ENCODE peak calls at places on chromosomes 3 and 15, in nine cellular contexts. One of them, this sample, is unnamed. For H3K9me3, the result is how much of the 10 kb centered on the place peaks cover.

GRCh38 chr15:80619677-80620076 is 75.4 kb upstream of the ABHD17C start:
- DNase-seq in GM12878: no peak
- DNase-seq in HepG2: peak
- DNase-seq in Panc1: no peak
- DNase-seq in esophagus muscularis mucosa: peak
- DNase-seq in HCT116: no peak
- DNase-seq in sigmoid colon: no peak
- DNase-seq in stomach: no peak
- DNase-seq in suprapubic skin: no peak
- DNase-seq in this sample: no peak

GRCh38 chr15:89299896-89300295 is 34.7 kb downstream of the POLG start:
- DNase-seq in sigmoid colon: no peak
- DNase-seq in HCT116: peak
- DNase-seq in stomach: no peak
- DNase-seq in GM12878: no peak
- DNase-seq in Panc1: no peak
- DNase-seq in suprapubic skin: no peak
- DNase-seq in esophagus muscularis mucosa: no peak
- DNase-seq in HepG2: no peak
- DNase-seq in this sample: no peak

GRCh38 chr3:13891492-13892073 is 11.7 kb upstream of the WNT7A start:
- DNase-seq in GM12878: no peak
- DNase-seq in suprapubic skin: no peak
- DNase-seq in sigmoid colon: no peak
- DNase-seq in HepG2: no peak
- DNase-seq in stomach: no peak
- DNase-seq in esophagus muscularis mucosa: no peak
- DNase-seq in HCT116: no peak
- DNase-seq in Panc1: no peak
- DNase-seq in this sample: peak

GRCh38 chr15:83654379-83655236 is 685 bp downstream of the ADAMTSL3 start:
- DNase-seq in HCT116: no peak
- DNase-seq in sigmoid colon: peak
- DNase-seq in suprapubic skin: no peak
- DNase-seq in stomach: peak
- DNase-seq in GM12878: no peak
- DNase-seq in HepG2: no peak
- DNase-seq in esophagus muscularis mucosa: peak
- DNase-seq in Panc1: no peak
- DNase-seq in this sample: no peak

GRCh38 chr3:146421814-146422748 is 47.3 kb downstream of the PLSCR2 start:
- DNase-seq in HCT116: no peak
- DNase-seq in suprapubic skin: no peak
- DNase-seq in esophagus muscularis mucosa: no peak
- DNase-seq in sigmoid colon: no peak
- DNase-seq in GM12878: no peak
- DNase-seq in Panc1: peak
- DNase-seq in HepG2: no peak
- DNase-seq in stomach: no peak
- DNase-seq in this sample: no peak

GRCh38 chr3:48957006-48957705 is 32.9 kb upstream of the P4HTM start:
- DNase-seq in stomach: no peak
- DNase-seq in sigmoid colon: no peak
- DNase-seq in Panc1: no peak
- DNase-seq in HCT116: no peak
- DNase-seq in GM12878: no peak
- DNase-seq in esophagus muscularis mucosa: no peak
- DNase-seq in suprapubic skin: no peak
- DNase-seq in HepG2: no peak
- DNase-seq in this sample: no peak

GRCh38 chr3:105829879-105830622 is 38.8 kb downstream of the CBLB start:
- DNase-seq in suprapubic skin: no peak
- DNase-seq in sigmoid colon: no peak
- DNase-seq in Panc1: no peak
- DNase-seq in stomach: no peak
- DNase-seq in esophagus muscularis mucosa: no peak
- DNase-seq in HCT116: no peak
- DNase-seq in HepG2: no peak
- DNase-seq in GM12878: no peak
- DNase-seq in this sample: no peak

GRCh38 chr3:9146367-9147071 is 102.9 kb downstream of the SRGAP3 start:
- DNase-seq in suprapubic skin: no peak
- DNase-seq in esophagus muscularis mucosa: no peak
- DNase-seq in GM12878: no peak
- DNase-seq in HepG2: no peak
- DNase-seq in stomach: no peak
- DNase-seq in sigmoid colon: no peak
- DNase-seq in HCT116: no peak
- DNase-seq in Panc1: no peak
- DNase-seq in this sample: no peak

GRCh38 chr15:44537728-44538240 is 837 bp downstream of the EIF3J start:
- DNase-seq in stomach: no peak
- DNase-seq in HCT116: no peak
- DNase-seq in esophagus muscularis mucosa: no peak
- DNase-seq in HepG2: peak
- DNase-seq in suprapubic skin: no peak
- DNase-seq in Panc1: no peak
- DNase-seq in sigmoid colon: no peak
- DNase-seq in GM12878: no peak
- DNase-seq in this sample: no peak

GRCh38 chr15:66024998-66025397 is 155.7 kb downstream of the RAB11A start:
- DNase-seq in GM12878: no peak
- DNase-seq in Panc1: no peak
- DNase-seq in stomach: no peak
- DNase-seq in HepG2: no peak
- DNase-seq in suprapubic skin: no peak
- DNase-seq in sigmoid colon: no peak
- DNase-seq in esophagus muscularis mucosa: no peak
- DNase-seq in HCT116: no peak
- DNase-seq in this sample: peak

GRCh38 chr3:71850654-71851053 is 65.7 kb upstream of the PROK2 start:
- DNase-seq in esophagus muscularis mucosa: peak
- DNase-seq in stomach: no peak
- DNase-seq in HCT116: no peak
- DNase-seq in GM12878: no peak
- DNase-seq in suprapubic skin: no peak
- DNase-seq in Panc1: no peak
- DNase-seq in sigmoid colon: no peak
- DNase-seq in HepG2: no peak
- DNase-seq in this sample: no peak

GRCh38 chr3:112759210-112759609 is 87.5 kb downstream of the CD200R1L start:
- DNase-seq in HCT116: no peak
- DNase-seq in Panc1: no peak
- DNase-seq in GM12878: no peak
- DNase-seq in esophagus muscularis mucosa: no peak
- DNase-seq in HepG2: no peak
- DNase-seq in stomach: no peak
- DNase-seq in suprapubic skin: no peak
- DNase-seq in sigmoid colon: no peak
- DNase-seq in this sample: no peak

GRCh38 chr3:177196473-177197040 is 725 bp downstream of the TBL1XR1 start:
- DNase-seq in esophagus muscularis mucosa: no peak
- DNase-seq in GM12878: no peak
- DNase-seq in Panc1: no peak
- DNase-seq in sigmoid colon: peak
- DNase-seq in HepG2: no peak
- DNase-seq in suprapubic skin: no peak
- DNase-seq in HCT116: no peak
- DNase-seq in stomach: peak
- DNase-seq in this sample: peak

GRCh38 chr15:91821458-91821857 is 32.0 kb upstream of the SLCO3A1 start:
- DNase-seq in HepG2: no peak
- DNase-seq in Panc1: no peak
- DNase-seq in esophagus muscularis mucosa: no peak
- DNase-seq in GM12878: no peak
- DNase-seq in sigmoid colon: no peak
- DNase-seq in HCT116: no peak
- DNase-seq in stomach: no peak
- DNase-seq in suprapubic skin: no peak
- DNase-seq in this sample: no peak

GRCh38 chr3:58414538-58415197 is 19.0 kb downstream of the PDHB start:
- DNase-seq in Panc1: no peak
- DNase-seq in stomach: peak
- DNase-seq in GM12878: no peak
- DNase-seq in HepG2: peak
- DNase-seq in suprapubic skin: no peak
- DNase-seq in HCT116: peak
- DNase-seq in sigmoid colon: peak
- DNase-seq in esophagus muscularis mucosa: no peak
- DNase-seq in this sample: no peak

GRCh38 chr15:63274427-63274826 is 3.0 kb upstream of the APH1B start:
- DNase-seq in suprapubic skin: no peak
- DNase-seq in HepG2: no peak
- DNase-seq in sigmoid colon: no peak
- DNase-seq in HCT116: no peak
- DNase-seq in esophagus muscularis mucosa: no peak
- DNase-seq in stomach: no peak
- DNase-seq in GM12878: no peak
- DNase-seq in Panc1: no peak
- DNase-seq in this sample: no peak

GRCh38 chr3:77038468-77038927 is 1.4 kb upstream of the ROBO2 start:
- DNase-seq in sigmoid colon: peak
- DNase-seq in Panc1: peak
- DNase-seq in HCT116: no peak
- DNase-seq in HepG2: peak
- DNase-seq in esophagus muscularis mucosa: no peak
- DNase-seq in GM12878: no peak
- DNase-seq in suprapubic skin: peak
- DNase-seq in stomach: peak
- DNase-seq in this sample: no peak

DNA sequence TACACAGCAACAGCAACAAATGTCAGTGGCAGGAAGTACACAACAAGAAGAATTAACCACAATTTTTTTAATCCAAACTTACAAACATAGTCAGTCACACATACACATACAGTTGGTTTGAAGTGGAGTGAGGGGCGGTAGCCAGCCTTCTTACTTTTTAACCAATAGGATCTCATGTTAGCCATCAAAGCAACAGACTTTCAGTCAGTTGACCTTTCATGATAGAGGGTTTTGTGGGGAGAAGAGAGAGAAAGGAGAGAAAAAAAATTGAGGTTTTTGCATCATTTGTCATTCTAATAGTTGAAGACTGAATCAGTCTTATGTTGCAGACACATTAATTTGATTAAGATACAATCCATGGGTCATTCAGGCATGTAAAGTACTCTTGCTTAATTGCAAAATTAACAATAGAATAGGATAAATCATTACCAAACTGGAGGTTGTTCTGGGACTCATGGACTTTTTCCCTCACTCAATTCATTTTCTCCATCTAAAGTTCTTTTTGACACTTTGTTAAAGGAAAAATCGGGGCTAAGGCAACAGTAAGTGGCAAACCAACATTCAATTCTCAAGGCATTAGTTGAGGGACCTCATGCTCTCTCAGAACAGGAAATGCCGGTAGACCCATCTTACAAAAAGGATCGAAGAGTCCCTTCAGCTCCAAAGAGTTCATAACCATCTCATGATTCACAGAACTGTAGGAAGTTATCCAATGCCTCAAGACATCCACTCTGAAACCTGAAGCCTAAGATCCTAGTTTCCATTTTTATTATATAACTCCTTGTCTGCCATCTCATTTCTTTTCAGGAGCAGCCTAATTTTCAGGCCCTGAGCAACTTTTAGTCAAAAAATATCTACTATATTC is 159.5 kb upstream of the LPP start:
- DNase-seq in Panc1: no peak
- DNase-seq in stomach: no peak
- DNase-seq in esophagus muscularis mucosa: no peak
- DNase-seq in sigmoid colon: no peak
- DNase-seq in GM12878: no peak
- DNase-seq in suprapubic skin: no peak
- DNase-seq in HCT116: no peak
- DNase-seq in HepG2: no peak
- DNase-seq in this sample: no peak
- TF ChIP-seq CTCF in Panc1: no peak
- TF ChIP-seq CTCF in stomach: no peak
- TF ChIP-seq CTCF in esophagus muscularis mucosa: no peak
- TF ChIP-seq CTCF in sigmoid colon: no peak
- TF ChIP-seq CTCF in GM12878: no peak
- TF ChIP-seq CTCF in suprapubic skin: no peak
- TF ChIP-seq CTCF in HCT116: no peak
- TF ChIP-seq CTCF in HepG2: no peak
- TF ChIP-seq CTCF in this sample: no peak

GRCh38 chr15:43220991-43221403 is at the start of gene EPB42:
- DNase-seq in Panc1: no peak
- DNase-seq in stomach: no peak
- DNase-seq in suprapubic skin: no peak
- DNase-seq in sigmoid colon: no peak
- DNase-seq in HepG2: no peak
- DNase-seq in esophagus muscularis mucosa: no peak
- DNase-seq in HCT116: no peak
- DNase-seq in GM12878: no peak
- DNase-seq in this sample: no peak
- TF ChIP-seq POLR2AphosphoS5 in Panc1: no peak
- TF ChIP-seq POLR2AphosphoS5 in stomach: no peak
- TF ChIP-seq POLR2AphosphoS5 in suprapubic skin: no peak
- TF ChIP-seq POLR2AphosphoS5 in sigmoid colon: no peak
- TF ChIP-seq POLR2AphosphoS5 in HepG2: no peak
- TF ChIP-seq POLR2AphosphoS5 in esophagus muscularis mucosa: no peak
- TF ChIP-seq POLR2AphosphoS5 in HCT116: no peak
- TF ChIP-seq POLR2AphosphoS5 in GM12878: no peak
- TF ChIP-seq POLR2AphosphoS5 in this sample: no peak

GRCh38 chr3:21551019-21551418 is 200.0 kb downstream of the ZNF385D start:
- DNase-seq in sigmoid colon: no peak
- DNase-seq in Panc1: no peak
- DNase-seq in HepG2: peak
- DNase-seq in esophagus muscularis mucosa: no peak
- DNase-seq in stomach: no peak
- DNase-seq in suprapubic skin: no peak
- DNase-seq in GM12878: no peak
- DNase-seq in HCT116: no peak
- DNase-seq in this sample: no peak
- H3K9me3 ChIP-seq in sigmoid colon: under half
- H3K9me3 ChIP-seq in Panc1: under half
- H3K9me3 ChIP-seq in HepG2: under half
- H3K9me3 ChIP-seq in esophagus muscularis mucosa: under half
- H3K9me3 ChIP-seq in stomach: under half
- H3K9me3 ChIP-seq in suprapubic skin: under half
- H3K9me3 ChIP-seq in GM12878: under half
- H3K9me3 ChIP-seq in HCT116: under half
- H3K9me3 ChIP-seq in this sample: under half

DNA sequence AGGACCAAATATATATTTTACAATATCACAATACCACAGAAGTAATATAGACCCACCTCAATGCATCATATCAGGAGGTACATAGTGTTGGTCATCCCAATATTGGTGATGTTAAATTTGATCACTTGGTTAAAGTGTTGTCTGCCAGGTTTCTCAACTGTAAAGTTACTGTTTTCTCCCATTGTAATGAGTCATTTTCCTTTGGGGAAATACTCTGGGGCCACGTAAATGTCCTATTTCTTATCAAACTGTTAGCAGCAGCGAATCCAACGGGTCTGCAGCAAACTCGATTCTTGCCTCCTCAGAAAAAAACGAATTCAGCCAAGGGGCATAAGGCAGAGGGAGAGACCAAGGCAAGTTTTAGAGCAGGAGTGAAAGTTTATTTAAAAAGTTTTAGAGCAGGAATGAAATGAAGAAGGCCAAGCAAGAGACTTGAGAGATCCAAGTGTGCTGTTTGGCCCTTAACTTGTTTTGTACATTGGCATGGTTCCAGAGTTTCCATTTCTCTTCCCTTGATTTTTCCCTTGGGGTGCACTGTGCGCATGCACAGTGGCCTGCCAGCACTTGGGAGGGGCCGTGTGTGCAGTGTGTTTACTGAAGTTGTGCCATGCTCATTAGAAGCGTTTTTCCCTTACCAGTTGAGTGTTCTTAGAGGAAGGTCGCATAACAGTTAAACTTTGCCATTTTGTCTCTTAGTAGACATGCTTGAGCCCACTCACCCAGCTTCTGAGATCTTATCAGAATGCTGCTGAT is 512.5 kb downstream of the AGBL1 start:
- DNase-seq in HCT116: no peak
- DNase-seq in esophagus muscularis mucosa: no peak
- DNase-seq in sigmoid colon: peak
- DNase-seq in suprapubic skin: no peak
- DNase-seq in HepG2: no peak
- DNase-seq in GM12878: no peak
- DNase-seq in stomach: no peak
- DNase-seq in Panc1: no peak
- DNase-seq in this sample: no peak
- TF ChIP-seq CTCF in HCT116: no peak
- TF ChIP-seq CTCF in esophagus muscularis mucosa: no peak
- TF ChIP-seq CTCF in sigmoid colon: no peak
- TF ChIP-seq CTCF in suprapubic skin: no peak
- TF ChIP-seq CTCF in HepG2: no peak
- TF ChIP-seq CTCF in GM12878: no peak
- TF ChIP-seq CTCF in stomach: no peak
- TF ChIP-seq CTCF in Panc1: no peak
- TF ChIP-seq CTCF in this sample: no peak